ENCODE peak calls at places on chromosomes 12 and 14, in ten cellular contexts. H is SK-N-SH, D is sigmoid colon, F is breast epithelium, R is Panc1, Q is transverse colon, C is K562, V is GM23338, A is prostate gland, L is spleen. O is an unnamed sample.
A peak's percentile ranks its signal among the peaks of the same experiment; 100 is the strongest.

GRCh38 chr12:81468206-81468605 is 290.9 kb downstream of the PPFIA2 start:
- DNase-seq in C (no peak), F (no peak), H (no peak), R (no peak), D (no peak), L (no peak), A (no peak), V (no peak), Q (no peak), O (no peak)

GRCh38 chr12:13422291-13422690 is 225.8 kb downstream of the EMP1 start:
- DNase-seq in Q (no peak), C (no peak), H (no peak), F (no peak), L (no peak), R (no peak), A (no peak), V (no peak), D (no peak), O (no peak)

GRCh38 chr14:34063470-34064164 is 112.7 kb upstream of the EGLN3 start:
- DNase-seq in Q (no peak), R (no peak), H (no peak), A (no peak), C (no peak), L (no peak), F (no peak), D (peak; percentile 70), V (no peak), O (no peak)

GRCh38 chr14:105487986-105488777 is 1.5 kb downstream of the CRIP1 start:
- DNase-seq in V (no peak), A (no peak), L (no peak), H (no peak), C (no peak), Q (peak; percentile 70), D (no peak), F (peak; percentile 22), R (no peak), O (no peak)

GRCh38 chr14:105139831-105140239 is 28.7 kb downstream of the JAG2 start:
- DNase-seq in C (no peak), Q (no peak), V (no peak), F (no peak), D (peak; percentile 55), L (peak; percentile 25), R (no peak), H (no peak), A (no peak), O (no peak)

GRCh38 chr12:106342397-106343212 is 14.9 kb upstream of the POLR3B start:
- DNase-seq in L (no peak), H (no peak), R (no peak), D (peak; percentile 89), V (no peak), F (peak; percentile 57), A (peak; percentile 56), Q (peak; percentile 54), C (no peak), O (no peak)

GRCh38 chr12:19299765-19300164 is 139.5 kb upstream of the AEBP2 start:
- DNase-seq in L (no peak), Q (no peak), V (no peak), A (no peak), H (no peak), R (no peak), F (no peak), D (no peak), C (no peak), O (no peak)

GRCh38 chr12:32051511-32052299 is 54.9 kb upstream of the BICD1 start:
- DNase-seq in R (peak; percentile 80), A (no peak), C (no peak), F (no peak), Q (no peak), H (no peak), V (no peak), L (no peak), D (no peak), O (no peak)

GRCh38 chr14:79856357-79856756 is 354.9 kb downstream of the DIO2 start:
- DNase-seq in L (no peak), A (no peak), C (no peak), H (no peak), Q (no peak), D (no peak), F (no peak), R (no peak), V (no peak), O (no peak)

DNA sequence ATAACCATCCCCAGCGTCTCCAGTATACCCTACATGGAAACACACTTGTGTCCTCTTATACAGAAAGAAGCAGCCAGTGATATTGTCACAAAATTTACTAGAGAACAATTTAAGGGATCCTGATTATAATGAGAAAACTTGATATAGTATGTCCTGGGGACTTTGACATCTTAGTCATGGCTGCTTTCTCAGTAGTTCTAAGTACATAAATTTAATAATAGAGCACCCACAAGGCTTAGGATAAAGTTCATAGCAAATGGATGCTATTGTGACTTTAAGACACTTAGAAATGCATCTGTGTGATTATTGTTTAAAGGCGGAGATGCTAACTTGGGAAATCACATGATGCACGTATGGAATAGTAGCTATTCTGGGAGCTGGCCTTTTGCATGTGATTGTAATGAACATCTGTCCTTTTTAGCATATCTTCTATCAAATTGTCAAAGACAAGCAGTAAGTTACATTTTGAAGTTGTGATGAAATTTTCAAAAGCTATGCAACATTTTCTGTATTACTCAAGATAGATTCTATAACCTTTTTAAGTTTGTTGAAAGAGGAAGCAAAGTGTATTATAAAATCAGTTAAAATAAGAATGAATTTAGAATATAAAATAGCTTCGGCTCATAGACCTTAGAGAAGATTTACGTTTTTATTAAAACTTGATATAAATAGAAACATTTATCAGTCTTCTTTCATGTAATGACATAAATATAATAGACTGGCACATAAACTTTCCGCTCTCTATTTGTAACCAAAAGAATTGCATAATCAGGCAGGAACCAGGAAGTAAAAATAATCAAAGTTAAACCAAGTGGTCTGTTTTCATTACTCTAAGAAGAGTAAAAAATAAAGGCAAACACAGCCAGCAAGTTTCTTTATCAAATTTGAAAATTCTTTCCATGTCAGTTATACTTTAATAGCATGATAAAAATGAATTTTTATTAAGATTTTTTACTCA is 46.6 kb upstream of the ATP2A2 start:
- DNase-seq in A (no peak), C (no peak), Q (no peak), V (no peak), L (no peak), H (no peak), D (no peak), F (no peak), R (no peak), O (no peak)
- H3K4me3 ChIP-seq in A (no peak overlapping the region), C (no peak overlapping the region), Q (no peak overlapping the region), V (no peak overlapping the region), L (no peak overlapping the region), H (no peak overlapping the region), D (no peak overlapping the region), F (no peak overlapping the region), R (no peak overlapping the region), O (peak overlapping the region; percentile 39)

GRCh38 chr12:124456652-124457152 is 110.7 kb downstream of the NCOR2 start:
- DNase-seq in R (no peak), Q (peak; percentile 61), H (no peak), D (peak; percentile 74), C (no peak), V (no peak), L (peak; percentile 93), A (no peak), F (no peak), O (no peak)
- H3K27ac ChIP-seq in R (no peak overlapping the region), Q (peak overlapping the region; percentile 86), H (no peak overlapping the region), D (peak overlapping the region; percentile 92), C (no peak overlapping the region), V (no peak overlapping the region), L (peak overlapping the region; percentile 88), A (peak overlapping the region; percentile 61), F (peak overlapping the region; percentile 81), O (no peak overlapping the region)

DNA sequence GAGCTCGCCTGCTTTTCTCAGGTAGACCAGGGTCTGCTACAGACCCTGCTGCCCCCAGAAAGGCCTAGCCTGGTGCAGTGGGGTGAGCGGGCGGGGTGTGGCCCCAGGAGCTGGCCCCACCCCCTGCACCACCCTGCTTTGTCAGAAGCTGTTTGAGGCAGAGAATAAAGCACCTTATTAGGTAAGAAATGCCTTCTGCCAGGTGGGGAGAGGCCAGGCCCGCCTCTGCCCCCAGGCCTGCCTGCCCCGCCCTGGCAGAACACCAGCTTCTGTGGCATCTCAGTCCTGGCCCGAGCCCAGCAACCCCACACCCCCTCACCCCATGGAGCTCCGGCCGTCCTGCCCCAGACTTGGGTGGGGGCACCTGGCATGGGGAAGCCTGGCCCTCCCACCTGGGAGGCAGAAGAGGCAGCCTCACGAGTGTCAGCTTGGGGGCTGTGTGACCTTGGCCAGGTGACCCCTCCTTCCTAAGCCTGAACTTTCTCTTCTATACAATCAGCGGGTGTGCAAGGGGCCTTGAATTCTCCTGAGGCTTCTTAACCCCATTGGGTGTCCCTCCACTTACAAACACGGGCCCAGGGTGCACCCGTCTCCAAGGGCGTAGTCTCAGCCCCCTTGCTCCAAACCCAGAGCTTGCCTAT is 43.2 kb downstream of the KRT80 start:
- DNase-seq in H (no peak), C (peak; percentile 33), F (peak; percentile 97), D (peak; percentile 65), V (peak; percentile 56), L (peak; percentile 64), Q (peak; percentile 92), R (no peak), A (peak; percentile 94), O (no peak)
- TF ChIP-seq POLR2AphosphoS5 in H (no peak), C (no peak), F (peak; percentile 31), D (no peak), V (no peak), L (no peak), Q (no peak), R (no peak), A (peak; percentile 87), O (no peak)

GRCh38 chr12:49338830-49339463 is 2.0 kb upstream of the C1QL4 start:
- DNase-seq in C (no peak), F (no peak), R (no peak), L (no peak), Q (no peak), D (peak; percentile 34), A (no peak), V (no peak), H (no peak), O (no peak)
- H3K4me3 ChIP-seq in C (no peak overlapping the region), F (no peak overlapping the region), R (no peak overlapping the region), L (no peak overlapping the region), Q (no peak overlapping the region), D (no peak overlapping the region), A (no peak overlapping the region), V (peak overlapping the region; percentile 58), H (no peak overlapping the region), O (no peak overlapping the region)

GRCh38 chr12:64685076-64685475 is 74.1 kb downstream of the GNS start:
- DNase-seq in H (no peak), F (no peak), A (no peak), V (no peak), R (no peak), D (no peak), Q (no peak), L (peak; percentile 67), C (no peak), O (no peak)
- H3K27ac ChIP-seq in H (no peak overlapping the region), F (no peak overlapping the region), A (no peak overlapping the region), V (peak overlapping the region; percentile 55), R (no peak overlapping the region), D (peak overlapping the region; percentile 79), Q (peak overlapping the region; percentile 80), L (peak overlapping the region; percentile 86), C (no peak overlapping the region), O (no peak overlapping the region)

GRCh38 chr12:46360908-46361666 is 11.5 kb downstream of the SLC38A2 start:
- DNase-seq in L (no peak), A (no peak), Q (no peak), V (no peak), D (no peak), R (no peak), F (no peak), C (no peak), H (no peak), O (no peak)
- TF ChIP-seq POLR2AphosphoS5 in L (no peak), A (no peak), Q (no peak), V (no peak), D (no peak), R (peak; percentile 52), F (no peak), C (no peak), H (no peak), O (no peak)

GRCh38 chr14:72666610-72667009 is 227.3 kb downstream of the DPF3 start:
- DNase-seq in L (no peak), A (no peak), H (no peak), C (no peak), R (no peak), D (no peak), F (no peak), Q (no peak), V (no peak), O (no peak)
- H3K4me3 ChIP-seq in L (no peak overlapping the region), A (no peak overlapping the region), H (no peak overlapping the region), C (no peak overlapping the region), R (no peak overlapping the region), D (no peak overlapping the region), F (no peak overlapping the region), Q (no peak overlapping the region), V (no peak overlapping the region), O (no peak overlapping the region)

O was measured in SK-N-MC.